ENCODE peak calls at places on chromosome 13, in seven cellular contexts. L, P, V, F, O, C and T are unnamed samples.

GRCh38 chr13:47334173-47334572 is 437.3 kb upstream of the HTR2A start:
- DNase-seq in O (no peak), L (peak; percentile 94), C (peak; percentile 64), F (peak; percentile 99), P (peak; percentile 86), V (no peak), T (peak; percentile 98)

GRCh38 chr13:48304132-48304876 is 753 bp downstream of the RB1 start:
- DNase-seq in C (peak; percentile 7), V (no peak), O (peak; percentile 43), P (peak; percentile 64), F (peak; percentile 52), L (peak; percentile 22), T (peak; percentile 52)

GRCh38 chr13:79149210-79149609 is 256.8 kb downstream of the RBM26 start:
- DNase-seq in F (no peak), L (no peak), P (no peak), C (no peak), O (no peak), V (no peak), T (no peak)

GRCh38 chr13:63161219-63161618 is 1745.6 kb upstream of the PCDH20 start:
- DNase-seq in C (no peak), L (peak; percentile 29), F (peak; percentile 19), O (no peak), P (no peak), V (no peak), T (no peak)

GRCh38 chr13:44739539-44739938 is 163.4 kb upstream of the TSC22D1 start:
- DNase-seq in P (no peak), L (peak; percentile 46), V (no peak), F (peak; percentile 43), O (no peak), C (no peak), T (no peak)

GRCh38 chr13:50127726-50128291 is 112.6 kb downstream of the KCNRG start:
- DNase-seq in L (no peak), P (peak; percentile 31), V (no peak), C (no peak), O (no peak), F (no peak), T (no peak)

GRCh38 chr13:100646030-100646673 is 28.4 kb downstream of the TMTC4 start:
- DNase-seq in V (no peak), O (no peak), F (peak; percentile 45), C (no peak), L (peak; percentile 33), P (peak; percentile 31), T (peak; percentile 44)

GRCh38 chr13:43965446-43965845 is 85.7 kb downstream of the LACC1 start:
- DNase-seq in O (no peak), P (no peak), V (no peak), F (no peak), C (no peak), L (no peak), T (no peak)

GRCh38 chr13:45179428-45179827 is 21.4 kb downstream of the KCTD4 start:
- DNase-seq in F (peak; percentile 50), V (no peak), L (no peak), P (no peak), C (no peak), O (no peak), T (peak; percentile 76)

GRCh38 chr13:106407338-106407737 is 128.1 kb downstream of the EFNB2 start:
- DNase-seq in L (no peak), C (no peak), O (no peak), V (no peak), F (no peak), P (no peak), T (peak; percentile 32)

GRCh38 chr13:36981156-36981743 is 17.9 kb downstream of the ALG5 start:
- DNase-seq in L (peak; percentile 27), P (peak; percentile 81), F (peak; percentile 75), C (peak; percentile 36), V (no peak), O (no peak), T (peak; percentile 71)

GRCh38 chr13:106078191-106078590 is 457.3 kb downstream of the EFNB2 start:
- DNase-seq in P (peak; percentile 11), F (no peak), C (no peak), V (no peak), O (no peak), L (no peak), T (peak; percentile 27)

GRCh38 chr13:105918842-105919741 is 616.4 kb downstream of the EFNB2 start:
- DNase-seq in P (peak; percentile 12), L (peak; percentile 64), V (no peak), O (no peak), C (no peak), F (peak; percentile 83), T (peak; percentile 62)

GRCh38 chr13:26011996-26012688 is 39.7 kb downstream of the SHISA2 start:
- DNase-seq in F (no peak), P (no peak), L (no peak), O (peak; percentile 47), V (peak; percentile 41), C (no peak), T (no peak)

GRCh38 chr13:86633346-86633745 is 834.1 kb upstream of the SLITRK6 start:
- DNase-seq in F (no peak), P (no peak), L (no peak), O (no peak), C (no peak), V (no peak), T (no peak)

GRCh38 chr13:109773276-109773675 is 13.1 kb downstream of the IRS2 start:
- DNase-seq in F (peak; percentile 48), C (no peak), O (no peak), P (no peak), L (no peak), V (no peak), T (peak; percentile 32)

GRCh38 chr13:101434486-101434885 is 18.0 kb upstream of the ITGBL1 start:
- DNase-seq in L (no peak), C (no peak), O (no peak), V (no peak), F (no peak), P (no peak), T (peak; percentile 22)

GRCh38 chr13:28620011-28620830 is 38.7 kb upstream of the POMP start:
- DNase-seq in F (no peak), L (no peak), O (no peak), P (no peak), V (no peak), C (no peak), T (no peak)

GRCh38 chr13:27137759-27138158 is 33.9 kb downstream of the USP12 start:
- DNase-seq in C (no peak), F (no peak), L (no peak), V (no peak), P (peak; percentile 17), O (no peak), T (no peak)

GRCh38 chr13:30898721-30899188 is 7.3 kb upstream of the MEDAG start:
- DNase-seq in P (peak; percentile 96), L (peak; percentile 92), V (no peak), C (peak; percentile 89), F (peak; percentile 99), O (no peak), T (peak; percentile 98)

GRCh38 chr13:47901451-47901850 is 99.6 kb downstream of the SUCLA2 start:
- DNase-seq in F (peak; percentile 27), P (no peak), O (no peak), C (no peak), L (no peak), V (no peak), T (peak; percentile 85)

GRCh38 chr13:80276371-80277289 is 64.3 kb downstream of the SPRY2 start:
- DNase-seq in L (no peak), F (peak; percentile 7), V (no peak), P (no peak), C (no peak), O (no peak), T (peak; percentile 23)

GRCh38 chr13:100550433-100550832 is 38.2 kb downstream of the GGACT start:
- DNase-seq in F (peak; percentile 71), P (peak; percentile 75), C (no peak), O (no peak), V (no peak), L (peak; percentile 78), T (peak; percentile 57)

GRCh38 chr13:97254809-97255208 is 32.7 kb downstream of the MBNL2 start:
- DNase-seq in F (peak; percentile 87), O (no peak), P (peak; percentile 62), V (no peak), L (peak; percentile 57), C (no peak), T (peak; percentile 81)

GRCh38 chr13:42007844-42008243 is 40.6 kb upstream of the DGKH start:
- DNase-seq in O (no peak), V (no peak), F (peak; percentile 44), P (peak; percentile 90), L (peak; percentile 53), C (peak; percentile 20), T (peak; percentile 61)

GRCh38 chr13:30873519-30873918 is 32.6 kb upstream of the MEDAG start:
- DNase-seq in O (no peak), P (peak; percentile 44), C (no peak), F (no peak), V (no peak), L (no peak), T (peak; percentile 26)

GRCh38 chr13:75195479-75196111 is 286.4 kb downstream of the TBC1D4 start:
- DNase-seq in O (no peak), C (no peak), L (no peak), V (no peak), P (no peak), F (no peak), T (peak; percentile 62)

GRCh38 chr13:40694426-40694825 is 28.0 kb upstream of the FOXO1 start:
- DNase-seq in L (no peak), C (no peak), V (no peak), F (no peak), O (no peak), P (no peak), T (no peak)

GRCh38 chr13:40692946-40693345 is 26.5 kb upstream of the FOXO1 start:
- DNase-seq in F (no peak), O (no peak), P (peak; percentile 4), L (no peak), C (no peak), V (no peak), T (no peak)

DNA sequence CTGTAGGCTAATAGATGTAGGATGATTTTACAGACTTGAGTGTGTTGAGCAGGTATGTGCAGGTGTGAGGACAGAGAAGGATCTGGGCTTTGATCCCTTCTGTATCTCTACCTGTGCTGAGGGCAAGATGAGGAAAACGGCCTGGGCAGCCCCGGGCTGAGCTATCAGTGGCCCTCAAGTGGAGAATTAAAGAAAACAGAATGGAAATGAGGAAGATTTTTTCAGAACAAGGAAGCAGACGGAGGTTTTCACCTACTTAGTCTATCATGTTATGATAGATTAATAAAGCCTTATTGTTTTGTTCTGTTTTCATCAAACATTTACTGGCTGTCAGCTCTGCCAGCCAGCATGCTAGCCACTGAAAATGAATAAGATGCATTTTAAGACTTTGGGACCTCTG is 22.3 kb upstream of the FOXO1 start:
- DNase-seq in C (no peak), F (no peak), V (no peak), L (no peak), O (no peak), P (no peak), T (no peak)
- TF ChIP-seq CTCF in C (no peak), F (no peak), V (no peak), L (no peak), O (no peak), P (no peak), T (no peak)

GRCh38 chr13:23950736-23951510 is 53.6 kb upstream of the C1QTNF9B start:
- DNase-seq in F (no peak), C (no peak), L (no peak), V (no peak), O (no peak), P (no peak), T (no peak)
- TF ChIP-seq CTCF in F (no peak), C (peak; percentile 11), L (no peak), V (no peak), O (no peak), P (no peak), T (peak; percentile 24)

GRCh38 chr13:92135509-92135908 is 737.1 kb downstream of the GPC5 start:
- DNase-seq in O (no peak), P (no peak), V (no peak), C (no peak), F (no peak), L (no peak), T (no peak)
- TF ChIP-seq CTCF in O (no peak), P (no peak), V (no peak), C (no peak), F (no peak), L (no peak), T (no peak)

GRCh38 chr13:113220877-113221276 is 11.5 kb downstream of the CUL4A start:
- DNase-seq in L (no peak), F (peak; percentile 23), P (no peak), O (no peak), C (no peak), V (no peak), T (no peak)
- TF ChIP-seq CTCF in L (peak; percentile 4), F (peak; percentile 19), P (peak; percentile 20), O (no peak), C (peak; percentile 48), V (no peak), T (peak; percentile 34)